ENCODE peak calls at places on chromosomes 1 and 21, in four cellular contexts. U, R, E and O are unnamed samples.

GRCh38 chr1:107680579-107680985 is 284.4 kb downstream of the VAV3 start:
- DNase-seq in U (no peak), E (no peak), R (no peak), O (no peak)

GRCh38 chr21:21624674-21625073 is 626.5 kb downstream of the NCAM2 start:
- DNase-seq in E (no peak), U (no peak), R (no peak), O (no peak)

GRCh38 chr1:231682761-231683160 is 56.2 kb downstream of the DISC1 start:
- DNase-seq in R (no peak), E (no peak), U (no peak), O (no peak)

GRCh38 chr1:104294259-104294658 is 544.6 kb downstream of the AMY1C start:
- DNase-seq in U (no peak), E (no peak), R (no peak), O (no peak)

GRCh38 chr1:218480137-218480536 is 135.0 kb downstream of the TGFB2 start:
- DNase-seq in R (no peak), E (no peak), U (no peak), O (no peak)

GRCh38 chr1:30759718-30760281 is 2.2 kb upstream of the LAPTM5 start:
- DNase-seq in E (no peak), U (peak), R (no peak), O (no peak)

GRCh38 chr1:109897244-109897955 is 13.2 kb upstream of the CSF1 start:
- DNase-seq in R (no peak), E (no peak), U (no peak), O (no peak)

GRCh38 chr1:58870298-58870676 is 86.4 kb upstream of the JUN start:
- DNase-seq in U (no peak), E (no peak), R (no peak), O (no peak)

GRCh38 chr1:19203440-19203839 is 6.6 kb downstream of the UBR4 start:
- DNase-seq in U (no peak), R (no peak), E (no peak), O (no peak)

GRCh38 chr1:186781731-186782130 is 47.0 kb upstream of the PLA2G4A start:
- DNase-seq in U (no peak), E (no peak), R (no peak), O (no peak)

GRCh38 chr21:15495965-15496364 is 233.8 kb upstream of the USP25 start:
- DNase-seq in U (no peak), E (no peak), R (no peak), O (no peak)

GRCh38 chr21:44723177-44724131 is 12.1 kb upstream of the TSPEAR start:
- DNase-seq in E (no peak), R (no peak), U (no peak), O (no peak)

GRCh38 chr1:185733818-185734709 is at the start of gene HMCN1:
- DNase-seq in U (no peak), E (no peak), R (no peak), O (peak)

GRCh38 chr1:116290085-116290670 is 82.9 kb upstream of the ATP1A1 start:
- DNase-seq in E (no peak), U (no peak), R (no peak), O (no peak)

GRCh38 chr1:26787706-26788514 is at the start of gene PIGV:
- DNase-seq in U (peak), R (peak), E (peak), O (peak)
- TF ChIP-seq CTCF in U (no peak), R (no peak), E (no peak), O (no peak)

GRCh38 chr1:32241011-32241763 is 5.8 kb upstream of the FAM167B start:
- DNase-seq in U (no peak), R (peak), E (no peak), O (peak)

GRCh38 chr1:32239790-32240139 is 7.3 kb upstream of the FAM167B start:
- DNase-seq in R (no peak), E (no peak), U (no peak), O (no peak)

GRCh38 chr1:32239335-32239734 is 7.7 kb upstream of the FAM167B start:
- DNase-seq in E (no peak), U (no peak), R (no peak), O (no peak)

GRCh38 chr1:32242341-32242851 is 4.6 kb upstream of the FAM167B start:
- DNase-seq in U (no peak), R (no peak), E (no peak), O (no peak)

GRCh38 chr1:32240140-32240951 is 6.7 kb upstream of the FAM167B start:
- DNase-seq in E (peak), U (peak), R (peak), O (no peak)
- TF ChIP-seq CTCF in E (peak), U (peak), R (no peak), O (no peak)

DNA sequence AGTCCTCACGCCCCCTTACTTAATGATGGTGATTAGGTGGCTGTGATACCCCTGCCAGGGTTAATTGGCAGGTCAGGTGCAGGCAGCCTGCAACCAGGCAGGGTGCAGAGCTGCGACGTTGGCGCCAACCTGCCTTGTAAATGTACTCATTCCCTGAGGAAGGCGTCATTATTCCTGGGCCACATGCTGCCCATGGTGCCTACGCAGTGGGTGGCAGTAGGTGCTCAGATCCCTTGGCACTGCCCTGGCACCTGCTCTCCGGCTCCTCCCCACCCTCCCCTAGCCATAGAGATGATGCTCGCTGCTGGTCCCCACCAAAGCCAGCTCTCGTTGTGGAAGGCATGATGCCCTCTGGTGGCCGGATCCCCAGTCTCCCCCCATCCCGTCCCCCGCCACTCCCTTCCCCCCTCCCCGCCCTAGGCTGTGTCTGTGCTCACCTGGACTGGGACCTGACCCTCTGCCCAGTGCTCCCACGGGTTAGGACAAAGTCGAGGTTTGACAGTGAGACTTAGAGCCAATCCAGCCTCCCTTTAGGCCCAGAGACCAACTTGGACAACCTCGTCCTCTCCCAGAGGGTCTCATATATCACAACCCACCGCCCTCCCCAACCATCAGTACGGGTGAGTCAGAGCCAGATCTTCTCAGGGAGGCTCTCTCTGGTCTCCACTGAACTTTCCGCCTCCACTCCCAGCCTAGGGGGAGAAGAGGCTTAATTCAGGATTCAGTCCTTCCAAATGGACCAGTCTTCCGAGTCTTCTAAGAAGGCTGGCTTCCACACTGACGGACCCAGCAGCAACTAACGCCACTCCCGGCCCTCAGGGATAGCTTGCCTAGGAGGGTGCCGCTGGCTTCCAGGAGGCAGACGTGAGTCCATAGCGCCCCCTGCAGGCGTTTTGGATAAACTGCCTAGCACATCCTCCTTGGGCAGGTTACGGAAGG is 5.7 kb downstream of the KRTCAP2 start:
- DNase-seq in U (peak), R (peak), E (peak), O (peak)
- TF ChIP-seq CTCF in U (peak), R (peak), E (peak), O (peak)

DNA sequence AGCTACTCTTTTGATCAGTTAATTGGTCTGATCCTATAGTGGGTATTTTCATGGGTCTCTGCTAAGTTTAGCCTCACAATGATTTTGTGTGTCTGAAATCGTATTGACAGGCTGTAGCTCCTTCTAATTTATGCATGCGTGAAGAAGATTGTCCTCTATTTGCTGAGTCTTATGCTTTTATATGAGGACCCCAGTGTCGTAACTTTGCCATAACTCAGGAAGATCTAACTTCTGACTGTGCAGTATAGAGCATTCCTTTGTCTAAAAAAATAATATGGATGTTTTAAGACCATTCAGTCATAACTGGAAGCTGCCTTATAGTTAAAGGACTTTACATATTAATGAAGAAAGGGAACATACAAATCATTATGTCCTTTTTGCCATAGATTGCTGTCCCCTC is 73.3 kb downstream of the CAMTA1 start:
- DNase-seq in R (no peak), U (no peak), E (no peak), O (no peak)
- TF ChIP-seq CTCF in R (no peak), U (no peak), E (no peak), O (no peak)

GRCh38 chr1:165632491-165632890 is 1.5 kb downstream of the MGST3 start:
- DNase-seq in R (no peak), U (no peak), E (no peak), O (no peak)

GRCh38 chr1:165632152-165632469 is 1.1 kb downstream of the MGST3 start:
- DNase-seq in U (no peak), E (no peak), R (no peak), O (no peak)

GRCh38 chr1:165630629-165631402 is at the start of gene MGST3:
- DNase-seq in E (peak), U (peak), R (peak), O (peak)

GRCh38 chr1:165629848-165630628 is 996 bp upstream of the MGST3 start:
- DNase-seq in U (no peak), E (peak), R (no peak), O (no peak)

DNA sequence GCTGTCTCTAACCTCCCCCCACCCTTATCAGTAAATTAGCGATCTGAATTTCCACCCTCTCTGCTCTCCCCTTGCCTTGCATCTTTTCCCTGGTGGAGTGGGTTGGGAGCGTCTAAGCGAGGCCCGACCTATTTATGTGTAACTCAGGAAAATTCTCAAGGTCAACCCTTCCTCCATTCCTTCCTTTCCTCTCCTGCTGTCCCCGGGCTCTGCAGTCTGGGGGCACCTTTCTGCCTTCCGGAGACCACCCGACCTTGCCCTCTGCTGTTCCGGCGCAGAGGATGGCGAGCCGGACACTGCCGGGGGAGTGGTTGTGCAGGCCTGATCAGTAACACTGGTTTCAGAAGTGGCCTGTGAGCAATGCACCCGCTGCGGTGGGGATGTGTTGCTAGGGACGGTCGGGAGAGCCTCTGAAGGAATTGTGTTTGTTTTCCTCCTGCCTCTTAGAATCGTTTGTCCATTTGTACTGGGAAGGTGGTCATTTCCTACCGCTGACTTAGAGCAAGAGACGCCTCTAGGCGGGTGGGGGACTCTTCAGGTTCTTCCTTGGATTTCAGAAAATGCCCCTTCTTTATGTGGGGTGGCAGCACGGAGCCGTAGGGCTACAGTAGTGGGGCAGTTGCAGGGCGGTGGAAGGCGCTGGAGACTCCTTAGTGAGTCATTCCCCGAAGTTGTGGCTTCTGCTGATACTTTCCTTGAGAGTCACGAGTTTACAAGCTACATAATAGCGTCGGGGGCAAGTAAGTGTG is 543 bp downstream of the MGST3 start:
- DNase-seq in E (peak), U (no peak), R (peak), O (peak)
- TF ChIP-seq CTCF in E (peak), U (no peak), R (no peak), O (no peak)

GRCh38 chr1:1352784-1353388 is 3.7 kb upstream of the DVL1 start:
- DNase-seq in U (no peak), E (peak), R (no peak), O (no peak)
- TF ChIP-seq CTCF in U (no peak), E (no peak), R (no peak), O (no peak)

DNA sequence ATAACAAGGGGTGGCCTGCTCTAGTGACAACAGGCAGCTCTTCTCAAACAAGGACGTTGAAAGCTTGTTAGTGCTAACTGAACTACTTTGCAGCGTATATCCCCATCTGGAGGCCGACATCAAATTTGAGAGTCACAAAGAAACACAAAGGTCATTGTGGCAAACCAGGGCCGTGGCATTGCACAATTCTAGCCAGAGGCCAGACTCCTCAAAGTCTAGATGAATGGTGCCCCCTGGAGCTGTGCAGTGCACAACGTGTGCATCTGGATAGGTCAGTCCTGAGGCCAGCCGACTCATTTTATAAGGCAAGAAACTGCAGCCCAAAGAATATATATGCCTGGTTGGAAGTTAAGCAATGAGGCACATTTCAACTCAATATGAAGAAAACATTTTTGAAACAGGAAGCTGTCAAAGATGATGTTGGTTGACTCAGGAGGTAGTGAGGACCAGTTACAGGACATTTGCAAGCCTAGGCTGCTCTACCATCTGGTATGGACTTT is 459.3 kb upstream of the RUNX1 start:
- DNase-seq in U (no peak), E (peak), R (no peak), O (no peak)
- TF ChIP-seq CTCF in U (no peak), E (peak), R (no peak), O (no peak)